ENCODE peak calls at places on chromosomes 1 and 21, in seven cellular contexts. I is MM.1S, N is right cardiac atrium, W is suprapubic skin, C is heart right ventricle, Z is IMR-90, A is AG04450. P is an unnamed sample. For H3K9me3, the result is how much of the 10 kb centered on the place peaks cover.

GRCh38 chr21:37176716-37177115 is 90.4 kb downstream of the VPS26C start:
- DNase-seq in I (no peak), A (no peak), W (no peak), N (no peak), C (no peak), Z (no peak), P (no peak)

GRCh38 chr1:57309608-57310007 is 114.3 kb downstream of the DAB1 start:
- DNase-seq in Z (no peak), C (no peak), N (no peak), I (no peak), W (no peak), A (no peak), P (no peak)

GRCh38 chr1:48878191-48878940 is 101.7 kb upstream of the BEND5 start:
- DNase-seq in W (no peak), A (no peak), Z (peak), I (no peak), N (no peak), C (no peak), P (no peak)

GRCh38 chr1:102970496-102971078 is 137.7 kb downstream of the COL11A1 start:
- DNase-seq in N (no peak), I (peak), Z (peak), W (no peak), A (peak), C (no peak), P (peak)

GRCh38 chr21:45459171-45460010 is 54.4 kb downstream of the COL18A1 start:
- DNase-seq in A (no peak), C (no peak), I (no peak), N (peak), Z (no peak), W (peak), P (no peak)

GRCh38 chr1:245310605-245311531 is 156.1 kb downstream of the KIF26B start:
- DNase-seq in I (no peak), N (no peak), W (no peak), A (no peak), Z (no peak), C (no peak), P (peak)

GRCh38 chr1:5643360-5644090 is 348.7 kb downstream of the NPHP4 start:
- DNase-seq in W (no peak), C (no peak), A (no peak), I (no peak), Z (no peak), N (no peak), P (no peak)

GRCh38 chr1:54888080-54888733 is 1.2 kb upstream of the DHCR24 start:
- DNase-seq in C (no peak), I (no peak), W (no peak), Z (no peak), N (no peak), A (no peak), P (no peak)

GRCh38 chr1:185846672-185847440 is 112.7 kb downstream of the HMCN1 start:
- DNase-seq in I (no peak), A (no peak), Z (peak), C (no peak), N (no peak), W (no peak), P (no peak)

GRCh38 chr1:166378805-166379204 is 212.0 kb upstream of the FAM78B start:
- DNase-seq in I (no peak), W (no peak), A (no peak), Z (no peak), C (no peak), N (no peak), P (no peak)
- H3K4me3 ChIP-seq in I (no peak), W (no peak), A (no peak), Z (no peak), C (no peak), N (no peak), P (no peak)

GRCh38 chr1:46774297-46774696 is 24.5 kb upstream of the CYP4B1 start:
- DNase-seq in I (no peak), A (no peak), C (no peak), Z (no peak), W (no peak), N (no peak), P (no peak)
- H3K9me3 ChIP-seq in I (under half), A (under half), C (under half), Z (under half), W (under half), N (under half), P (under half)

DNA sequence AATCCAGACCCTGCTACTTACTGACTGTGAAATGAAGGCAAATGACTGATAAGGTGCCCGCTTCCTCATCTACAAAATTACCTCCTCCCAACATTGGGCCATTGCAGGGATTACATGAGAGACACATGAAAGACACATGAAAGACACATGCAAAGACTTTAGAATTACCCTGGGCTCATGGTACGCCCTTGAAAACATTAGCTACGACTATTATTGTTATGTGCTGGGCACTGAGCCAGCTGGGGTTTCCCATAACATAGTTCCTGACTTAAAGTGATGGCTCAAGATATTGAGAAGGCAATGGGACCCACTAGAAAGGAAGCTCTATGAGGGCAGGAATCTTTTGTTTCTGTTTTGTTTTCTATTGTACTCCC is 43.7 kb upstream of the KANK4 start:
- DNase-seq in W (no peak), N (no peak), C (no peak), Z (no peak), I (no peak), A (no peak), P (no peak)
- H3K4me3 ChIP-seq in W (no peak), N (no peak), C (no peak), Z (no peak), I (no peak), A (no peak), P (no peak)

GRCh38 chr21:34177919-34178567 is 104.7 kb downstream of the MRPS6 start:
- DNase-seq in Z (no peak), W (no peak), N (no peak), C (no peak), I (no peak), A (no peak), P (no peak)

GRCh38 chr21:34180406-34180805 is 107.0 kb downstream of the MRPS6 start:
- DNase-seq in A (no peak), I (no peak), C (no peak), N (no peak), Z (no peak), W (no peak), P (no peak)

GRCh38 chr21:34179204-34179935 is 106.0 kb downstream of the MRPS6 start:
- DNase-seq in N (no peak), A (no peak), W (no peak), Z (no peak), C (no peak), I (no peak), P (no peak)

GRCh38 chr21:34176442-34176841 is 103.1 kb downstream of the MRPS6 start:
- DNase-seq in I (no peak), Z (no peak), C (no peak), N (no peak), A (no peak), W (no peak), P (no peak)

DNA sequence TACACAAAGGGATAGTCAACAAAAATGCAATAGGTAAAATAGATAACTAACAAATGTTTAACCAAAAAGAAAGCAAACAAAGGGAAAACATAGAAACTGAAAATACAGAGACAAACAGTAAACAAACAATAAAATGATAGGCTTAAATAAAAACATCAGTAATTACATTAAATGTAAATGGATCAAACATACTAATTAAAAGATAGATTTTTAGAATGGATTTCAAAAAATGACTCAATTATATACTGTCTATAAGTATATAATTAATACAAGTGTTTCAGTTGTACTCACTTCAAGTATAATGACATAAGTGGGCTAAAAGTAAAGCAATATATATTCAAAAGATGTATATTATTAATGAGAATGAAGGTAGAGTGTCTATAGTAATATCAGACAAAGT is 101.1 kb downstream of the MRPS6 start:
- DNase-seq in W (no peak), C (no peak), N (no peak), I (no peak), A (no peak), Z (no peak), P (no peak)
- H3K9me3 ChIP-seq in W (under half), C (under half), N (under half), I (under half), A (under half), Z (under half), P (under half)

DNA sequence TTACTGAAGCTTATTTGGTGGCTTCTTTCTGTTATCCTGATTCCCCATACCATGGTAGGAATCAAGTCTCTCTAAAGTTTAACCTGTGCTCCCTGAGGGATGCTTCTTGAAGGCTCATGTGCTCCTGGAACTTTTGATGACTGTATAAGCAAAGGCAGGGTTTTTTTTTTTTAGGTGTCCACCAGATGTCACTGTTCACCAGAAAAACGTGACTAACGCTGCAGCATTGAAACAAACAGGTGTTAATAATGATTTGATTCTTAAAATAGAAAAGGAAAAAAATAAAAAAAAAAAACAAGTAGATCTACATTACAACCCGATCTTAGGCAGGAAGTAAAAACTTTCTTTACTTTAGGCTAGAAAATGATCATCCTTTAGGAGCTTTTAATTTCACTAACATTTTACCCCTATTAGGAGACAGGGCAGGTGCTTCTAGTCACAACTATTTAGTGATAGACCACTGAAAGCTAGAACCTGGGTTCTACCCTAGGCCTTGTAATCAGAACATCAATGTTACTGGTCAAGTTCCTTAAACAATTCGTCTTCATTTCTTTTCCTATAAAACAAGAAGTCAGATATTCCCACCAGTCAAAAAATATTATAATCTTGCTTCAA is 223.0 kb downstream of the PLA2G4A start:
- DNase-seq in A (peak), C (peak), I (peak), Z (peak), N (no peak), W (no peak), P (peak)
- H3K4me3 ChIP-seq in A (no peak), C (no peak), I (no peak), Z (no peak), N (no peak), W (no peak), P (no peak)

DNA sequence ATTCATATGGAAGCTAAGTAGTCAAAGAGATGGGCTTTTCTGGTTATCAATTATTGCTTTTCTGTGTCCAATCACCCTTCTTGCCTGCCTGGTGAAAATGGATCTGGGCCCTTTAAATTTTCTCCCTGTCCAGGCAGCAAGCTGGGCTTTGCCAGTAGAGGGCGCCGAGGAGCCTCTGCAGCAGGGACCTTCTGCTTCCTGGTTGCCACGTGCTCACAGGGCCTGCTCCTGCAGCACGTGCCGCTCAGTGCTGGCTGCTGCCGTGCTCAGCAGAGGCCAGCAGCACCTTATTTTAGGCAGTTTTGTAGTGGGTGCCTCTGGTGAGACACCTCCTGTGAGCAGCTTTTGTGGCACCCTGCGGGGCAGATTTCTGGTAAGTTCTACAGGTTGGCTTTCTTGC is 4.0 kb downstream of the ACTL8 start:
- DNase-seq in C (no peak), W (no peak), A (no peak), I (peak), N (no peak), Z (no peak), P (peak)
- H3K9me3 ChIP-seq in C (half or more), W (under half), A (under half), I (under half), N (under half), Z (under half), P (under half)